ENCODE peak calls at places on chromosomes 6 and 20, in five cellular contexts. G is mucosa of descending colon, S is BE2C, O is A673, E is cardiac fibroblast. N is an unnamed sample.

GRCh38 chr6:35148167-35148741 is 7.1 kb upstream of the TCP11 start:
- DNase-seq in G (no peak), S (no peak), O (peak; percentile 35), E (peak; percentile 91), N (peak; percentile 84)

GRCh38 chr6:73109659-73110058 is 115.6 kb downstream of the KHDC1L start:
- DNase-seq in G (no peak), S (no peak), O (no peak), E (no peak), N (no peak)

GRCh38 chr6:148146717-148147116 is 195.9 kb upstream of the SASH1 start:
- DNase-seq in G (no peak), S (no peak), O (peak; percentile 47), E (peak; percentile 55), N (no peak)

GRCh38 chr20:45229264-45230056 is 8.3 kb downstream of the SEMG2 start:
- DNase-seq in G (peak; percentile 84), S (peak; percentile 68), O (peak; percentile 61), E (peak; percentile 13), N (peak; percentile 57)

GRCh38 chr6:105484238-105485161 is 81.6 kb upstream of the PREP start:
- DNase-seq in G (peak; percentile 9), S (no peak), O (peak; percentile 66), E (peak; percentile 74), N (peak; percentile 47)

GRCh38 chr20:59191756-59192532 is 28.3 kb downstream of the ZNF831 start:
- DNase-seq in G (no peak), S (no peak), O (no peak), E (no peak), N (no peak)

GRCh38 chr20:5835234-5835845 is 85.1 kb downstream of the SHLD1 start:
- DNase-seq in G (no peak), S (peak; percentile 75), O (no peak), E (peak; percentile 74), N (no peak)

GRCh38 chr6:139344186-139344963 is 30.1 kb downstream of the CITED2 start:
- DNase-seq in G (no peak), S (no peak), O (no peak), E (no peak), N (no peak)

GRCh38 chr6:139525415-139525814 is 151.0 kb upstream of the CITED2 start:
- DNase-seq in G (no peak), S (no peak), O (peak; percentile 22), E (no peak), N (no peak)

GRCh38 chr6:80338201-80338836 is 231.8 kb downstream of the BCKDHB start:
- DNase-seq in G (peak; percentile 71), S (peak; percentile 87), O (peak; percentile 65), E (peak; percentile 62), N (peak; percentile 70)

GRCh38 chr6:13194852-13195251 is 133.5 kb downstream of the TBC1D7 start:
- DNase-seq in G (peak; percentile 67), S (peak; percentile 34), O (peak; percentile 57), E (peak; percentile 81), N (peak; percentile 60)

GRCh38 chr6:149268768-149269167 is 48.7 kb upstream of the TAB2 start:
- DNase-seq in G (no peak), S (no peak), O (peak; percentile 12), E (no peak), N (no peak)

GRCh38 chr6:41344865-41345264 is 9.5 kb downstream of the NCR2 start:
- DNase-seq in G (no peak), S (no peak), O (no peak), E (no peak), N (no peak)

GRCh38 chr6:66986940-66987339 is 1279.9 kb upstream of the EYS start:
- DNase-seq in G (peak; percentile 7), S (no peak), O (no peak), E (no peak), N (no peak)

GRCh38 chr20:43844778-43845614 is 69.7 kb upstream of the TOX2 start:
- DNase-seq in G (peak; percentile 31), S (no peak), O (peak; percentile 90), E (peak; percentile 95), N (peak; percentile 40)

GRCh38 chr20:5735845-5736530 is 14.2 kb upstream of the SHLD1 start:
- DNase-seq in G (peak; percentile 45), S (no peak), O (peak; percentile 48), E (no peak), N (no peak)

GRCh38 chr20:63100926-63101699 is 94.3 kb upstream of the BHLHE23 start:
- DNase-seq in G (no peak), S (peak; percentile 8), O (no peak), E (no peak), N (no peak)

GRCh38 chr6:15754035-15754705 is 91.3 kb upstream of the DTNBP1 start:
- DNase-seq in G (no peak), S (peak; percentile 19), O (peak; percentile 30), E (peak; percentile 2), N (peak; percentile 44)

GRCh38 chr6:15752820-15753219 is 90.0 kb upstream of the DTNBP1 start:
- DNase-seq in G (no peak), S (peak; percentile 9), O (no peak), E (no peak), N (no peak)

GRCh38 chr6:15754706-15755079 is 91.9 kb upstream of the DTNBP1 start:
- DNase-seq in G (no peak), S (no peak), O (no peak), E (no peak), N (no peak)

GRCh38 chr6:15758631-15759215 is 95.9 kb upstream of the DTNBP1 start:
- DNase-seq in G (no peak), S (no peak), O (no peak), E (no peak), N (no peak)

GRCh38 chr6:15755555-15755954 is 92.7 kb upstream of the DTNBP1 start:
- DNase-seq in G (no peak), S (no peak), O (peak; percentile 15), E (peak; percentile 18), N (no peak)
- TF ChIP-seq CTCF in G (no peak), S (no peak), O (no peak), E (no peak), N (no peak)

GRCh38 chr20:51801220-51801991 is 915 bp downstream of the SALL4 start:
- DNase-seq in G (no peak), S (no peak), O (peak; percentile 47), E (peak; percentile 15), N (no peak)
- H3K4me3 ChIP-seq in G (no peak overlapping the region), S (peak overlapping the region; percentile 56), O (peak overlapping the region; percentile 74), E (peak overlapping the region; percentile 54), N (no peak overlapping the region)

GRCh38 chr6:3294396-3294795 is 35.6 kb downstream of the PSMG4 start:
- DNase-seq in G (no peak), S (no peak), O (no peak), E (no peak), N (no peak)

GRCh38 chr6:3293271-3294155 is 34.8 kb downstream of the PSMG4 start:
- DNase-seq in G (no peak), S (no peak), O (no peak), E (no peak), N (no peak)

GRCh38 chr6:3296113-3296512 is 37.4 kb downstream of the PSMG4 start:
- DNase-seq in G (no peak), S (no peak), O (no peak), E (no peak), N (no peak)

GRCh38 chr6:3296537-3297453 is 38.0 kb downstream of the PSMG4 start:
- DNase-seq in G (no peak), S (no peak), O (no peak), E (no peak), N (no peak)

GRCh38 chr6:3294921-3295871 is 36.4 kb downstream of the PSMG4 start:
- DNase-seq in G (peak; percentile 29), S (peak; percentile 28), O (no peak), E (no peak), N (peak; percentile 32)
- TF ChIP-seq CTCF in G (no peak), S (peak; percentile 42), O (no peak), E (no peak), N (peak; percentile 43)

DNA sequence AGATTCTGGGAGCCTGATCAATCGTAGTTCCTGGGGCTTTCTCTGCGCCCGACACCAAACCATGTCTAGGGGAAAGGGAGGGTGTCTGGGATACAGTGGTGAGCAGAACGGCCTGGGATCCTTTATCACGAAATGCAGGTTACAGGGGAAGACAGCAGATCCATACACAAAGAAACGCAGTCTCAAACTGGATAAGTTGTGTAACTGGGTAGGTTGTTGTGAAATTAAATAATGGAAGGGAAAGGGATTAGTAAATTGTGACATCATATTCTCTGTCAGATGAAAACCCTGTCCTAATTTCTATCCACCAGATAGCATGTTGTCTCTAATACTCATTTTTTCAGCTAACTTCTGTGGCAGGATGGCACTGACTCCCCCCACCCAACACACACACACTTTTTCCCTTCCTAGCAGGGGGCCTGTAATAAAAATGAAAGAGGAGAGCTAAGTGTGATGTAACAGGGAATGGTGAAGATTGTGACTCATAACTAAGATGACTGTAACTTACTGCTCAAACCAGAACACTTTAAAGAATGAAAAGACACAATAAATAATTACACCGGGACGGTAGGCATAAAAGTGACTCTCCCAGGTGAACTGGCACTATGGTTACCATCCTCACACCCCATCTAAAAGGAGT is 758 bp upstream of the TRPC4AP start:
- DNase-seq in G (no peak), S (no peak), O (peak; percentile 75), E (peak; percentile 85), N (peak; percentile 89)
- H3K4me3 ChIP-seq in G (no peak overlapping the region), S (peak overlapping the region; percentile 83), O (peak overlapping the region; percentile 94), E (no peak overlapping the region), N (peak overlapping the region; percentile 93)

DNA sequence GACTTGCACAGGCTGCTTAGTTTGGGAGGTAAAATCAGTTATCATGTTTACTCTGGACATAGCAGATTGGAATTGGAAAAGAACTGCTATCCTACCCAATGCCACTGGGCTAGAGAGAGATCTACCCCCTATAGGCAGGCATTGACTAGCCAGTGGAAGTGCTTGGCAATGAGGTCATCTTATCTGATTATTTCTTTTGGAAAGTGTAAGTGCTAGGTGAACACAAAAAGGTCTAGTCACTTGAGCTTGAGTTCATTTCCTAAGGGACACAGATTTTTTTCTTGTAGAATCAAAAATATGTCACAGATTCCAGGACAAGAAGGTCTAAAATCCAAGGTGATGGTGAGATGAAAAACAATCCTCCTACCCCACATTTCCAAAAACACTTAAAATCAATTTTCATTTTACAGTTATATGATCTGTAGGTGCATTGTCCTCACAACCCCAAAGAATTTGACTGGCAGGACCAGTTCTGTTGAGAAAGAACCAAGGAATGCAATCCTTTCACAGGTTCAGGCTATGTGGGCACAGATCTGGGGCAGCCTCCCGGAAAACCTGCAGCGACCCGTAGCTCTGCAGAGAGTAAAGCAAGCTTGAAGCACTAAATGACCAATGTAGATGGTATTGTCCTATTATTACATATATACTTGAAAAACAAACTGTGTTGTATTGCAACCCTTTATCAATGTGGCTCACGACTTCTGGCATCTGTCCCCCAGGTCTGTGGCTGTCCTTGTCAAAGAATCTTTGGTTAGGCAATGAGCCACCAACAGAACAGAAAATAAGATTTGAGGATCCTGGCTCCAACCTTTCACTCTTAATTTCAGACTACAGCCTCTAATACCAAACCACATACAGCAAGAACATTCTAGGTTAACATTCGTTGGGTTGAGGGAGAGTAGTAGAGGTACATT is 67.3 kb upstream of the ADTRP start:
- DNase-seq in G (no peak), S (no peak), O (no peak), E (no peak), N (no peak)
- TF ChIP-seq CTCF in G (no peak), S (no peak), O (no peak), E (no peak), N (no peak)

GRCh38 chr20:35768731-35769664 is 2.8 kb upstream of the PHF20 start:
- DNase-seq in G (peak; percentile 82), S (peak; percentile 78), O (peak; percentile 73), E (peak; percentile 99), N (peak; percentile 69)
- H3K4me3 ChIP-seq in G (no peak overlapping the region), S (no peak overlapping the region), O (no peak overlapping the region), E (no peak overlapping the region), N (no peak overlapping the region)

GRCh38 chr20:56202493-56203077 is 45.9 kb upstream of the MC3R start:
- DNase-seq in G (peak; percentile 38), S (no peak), O (no peak), E (peak; percentile 30), N (peak; percentile 48)
- TF ChIP-seq CTCF in G (peak; percentile 10), S (peak; percentile 58), O (peak; percentile 43), E (peak; percentile 28), N (peak; percentile 55)